ENCODE peak calls at places on chromosomes 11 and 22, in four cellular contexts. One of them, this sample, is unnamed.

GRCh38 chr22:38032681-38033521 is 24.3 kb upstream of the PICK1 start:
- DNase-seq in tibial artery: no peak
- DNase-seq in Calu3: no peak
- DNase-seq in nephron progenitor cell: no peak
- DNase-seq in this sample: no peak

GRCh38 chr11:117855452-117855851 is 21.0 kb downstream of the FXYD6 start:
- DNase-seq in tibial artery: no peak
- DNase-seq in Calu3: no peak
- DNase-seq in nephron progenitor cell: no peak
- DNase-seq in this sample: no peak

GRCh38 chr22:36977401-36977861 is 41.8 kb downstream of the TST start:
- DNase-seq in tibial artery: peak; percentile 45
- DNase-seq in Calu3: peak; percentile 74
- DNase-seq in nephron progenitor cell: peak; percentile 62
- DNase-seq in this sample: no peak

GRCh38 chr11:73530109-73530508 is 67.8 kb downstream of the FAM168A start:
- DNase-seq in tibial artery: no peak
- DNase-seq in Calu3: peak; percentile 11
- DNase-seq in nephron progenitor cell: no peak
- DNase-seq in this sample: no peak

GRCh38 chr11:110763249-110764011 is 51.2 kb upstream of the ARHGAP20 start:
- DNase-seq in tibial artery: no peak
- DNase-seq in Calu3: no peak
- DNase-seq in nephron progenitor cell: no peak
- DNase-seq in this sample: no peak

GRCh38 chr11:104163100-104164027 is 583 bp downstream of the PDGFD start:
- DNase-seq in tibial artery: peak; percentile 31
- DNase-seq in Calu3: peak; percentile 26
- DNase-seq in nephron progenitor cell: peak; percentile 34
- DNase-seq in this sample: no peak

GRCh38 chr11:35907648-35908431 is 36.0 kb upstream of the LDLRAD3 start:
- DNase-seq in tibial artery: peak; percentile 50
- DNase-seq in Calu3: no peak
- DNase-seq in nephron progenitor cell: no peak
- DNase-seq in this sample: peak; percentile 54

GRCh38 chr22:36756746-36757607 is 18.9 kb downstream of the IFT27 start:
- DNase-seq in tibial artery: no peak
- DNase-seq in Calu3: no peak
- DNase-seq in nephron progenitor cell: no peak
- DNase-seq in this sample: no peak

GRCh38 chr11:19719960-19720359 is 7.3 kb downstream of the NAV2 start:
- DNase-seq in tibial artery: no peak
- DNase-seq in Calu3: no peak
- DNase-seq in nephron progenitor cell: no peak
- DNase-seq in this sample: no peak

GRCh38 chr11:11607772-11608171 is 14.0 kb downstream of the GALNT18 start:
- DNase-seq in tibial artery: no peak
- DNase-seq in Calu3: peak; percentile 7
- DNase-seq in nephron progenitor cell: no peak
- DNase-seq in this sample: no peak

GRCh38 chr11:130728185-130729160 is 187.8 kb downstream of the SNX19 start:
- DNase-seq in tibial artery: no peak
- DNase-seq in Calu3: no peak
- DNase-seq in nephron progenitor cell: no peak
- DNase-seq in this sample: no peak

GRCh38 chr11:118915396-118915795 is 10.3 kb downstream of the BCL9L start:
- DNase-seq in tibial artery: no peak
- DNase-seq in Calu3: no peak
- DNase-seq in nephron progenitor cell: no peak
- DNase-seq in this sample: no peak

GRCh38 chr11:1049431-1049891 is 12.9 kb upstream of the MUC6 start:
- DNase-seq in tibial artery: no peak
- DNase-seq in Calu3: no peak
- DNase-seq in nephron progenitor cell: no peak
- DNase-seq in this sample: no peak

GRCh38 chr11:117062503-117062902 is 35.7 kb downstream of the SIK3 start:
- DNase-seq in tibial artery: no peak
- DNase-seq in Calu3: no peak
- DNase-seq in nephron progenitor cell: no peak
- DNase-seq in this sample: no peak

GRCh38 chr22:19576460-19577421 is 52.5 kb upstream of the CLDN5 start:
- DNase-seq in tibial artery: no peak
- DNase-seq in Calu3: peak; percentile 13
- DNase-seq in nephron progenitor cell: peak; percentile 28
- DNase-seq in this sample: no peak

GRCh38 chr22:26362471-26362870 is 66.6 kb upstream of the ASPHD2 start:
- DNase-seq in tibial artery: no peak
- DNase-seq in Calu3: no peak
- DNase-seq in nephron progenitor cell: no peak
- DNase-seq in this sample: no peak

GRCh38 chr11:26245046-26245445 is 86.9 kb upstream of the ANO3 start:
- DNase-seq in tibial artery: no peak
- DNase-seq in Calu3: no peak
- DNase-seq in nephron progenitor cell: no peak
- DNase-seq in this sample: no peak

GRCh38 chr11:69144719-69145365 is 10.9 kb upstream of the SMIM38 start:
- DNase-seq in tibial artery: no peak
- DNase-seq in Calu3: no peak
- DNase-seq in nephron progenitor cell: no peak
- DNase-seq in this sample: no peak

GRCh38 chr22:38943882-38944281 is 13.5 kb upstream of the APOBEC3A start:
- DNase-seq in tibial artery: no peak
- DNase-seq in Calu3: no peak
- DNase-seq in nephron progenitor cell: no peak
- DNase-seq in this sample: no peak

GRCh38 chr22:46433318-46433717 is 97.8 kb downstream of the TRMU start:
- DNase-seq in tibial artery: no peak
- DNase-seq in Calu3: no peak
- DNase-seq in nephron progenitor cell: no peak
- DNase-seq in this sample: no peak

GRCh38 chr22:48953103-48953720 is 874.5 kb downstream of the BRD1 start:
- DNase-seq in tibial artery: no peak
- DNase-seq in Calu3: no peak
- DNase-seq in nephron progenitor cell: no peak
- DNase-seq in this sample: no peak

GRCh38 chr11:34585870-34586654 is 34.8 kb upstream of the EHF start:
- DNase-seq in tibial artery: no peak
- DNase-seq in Calu3: no peak
- DNase-seq in nephron progenitor cell: no peak
- DNase-seq in this sample: peak; percentile 56

GRCh38 chr22:30246962-30247376 is 410 bp upstream of the LIF start:
- DNase-seq in tibial artery: no peak
- DNase-seq in Calu3: peak; percentile 62
- DNase-seq in nephron progenitor cell: no peak
- DNase-seq in this sample: no peak

GRCh38 chr11:92449780-92450179 is 225.2 kb downstream of the FAT3 start:
- DNase-seq in tibial artery: no peak
- DNase-seq in Calu3: no peak
- DNase-seq in nephron progenitor cell: no peak
- DNase-seq in this sample: no peak

This sample was measured in HCT116.